ENCODE peak calls at places on chromosomes 7 and 10, in four cellular contexts. One of them, this sample, is unnamed.

GRCh38 chr10:13351340-13351915 is 3.3 kb upstream of the SEPHS1 start:
- DNase-seq in effector memory CD8-positive, alpha-beta T cell: peak; percentile 23
- DNase-seq in Right ventricle myocardium inferior: no peak
- DNase-seq in right lobe of liver: no peak
- DNase-seq in this sample: peak; percentile 88

GRCh38 chr7:22387583-22387982 is 30.6 kb upstream of the RAPGEF5 start:
- DNase-seq in right lobe of liver: no peak
- DNase-seq in effector memory CD8-positive, alpha-beta T cell: no peak
- DNase-seq in Right ventricle myocardium inferior: no peak
- DNase-seq in this sample: no peak

GRCh38 chr10:94411304-94411703 is 9.0 kb downstream of the TBC1D12 start:
- DNase-seq in right lobe of liver: no peak
- DNase-seq in effector memory CD8-positive, alpha-beta T cell: no peak
- DNase-seq in Right ventricle myocardium inferior: no peak
- DNase-seq in this sample: no peak

GRCh38 chr7:20441886-20442505 is 111.3 kb downstream of the ITGB8 start:
- DNase-seq in Right ventricle myocardium inferior: no peak
- DNase-seq in right lobe of liver: no peak
- DNase-seq in effector memory CD8-positive, alpha-beta T cell: no peak
- DNase-seq in this sample: no peak

GRCh38 chr7:5426226-5426475 is 2.5 kb upstream of the TNRC18 start:
- DNase-seq in effector memory CD8-positive, alpha-beta T cell: no peak
- DNase-seq in right lobe of liver: no peak
- DNase-seq in Right ventricle myocardium inferior: no peak
- DNase-seq in this sample: no peak

GRCh38 chr7:3198316-3198715 is 102.7 kb upstream of the SDK1 start:
- DNase-seq in effector memory CD8-positive, alpha-beta T cell: no peak
- DNase-seq in Right ventricle myocardium inferior: no peak
- DNase-seq in right lobe of liver: no peak
- DNase-seq in this sample: no peak

GRCh38 chr10:58517071-58517470 is 4.4 kb downstream of the BICC1 start:
- DNase-seq in Right ventricle myocardium inferior: no peak
- DNase-seq in right lobe of liver: no peak
- DNase-seq in effector memory CD8-positive, alpha-beta T cell: no peak
- DNase-seq in this sample: no peak

GRCh38 chr10:100286051-100287033 is at the start of gene BLOC1S2:
- DNase-seq in right lobe of liver: peak; percentile 92
- DNase-seq in effector memory CD8-positive, alpha-beta T cell: peak; percentile 83
- DNase-seq in Right ventricle myocardium inferior: peak; percentile 91
- DNase-seq in this sample: peak; percentile 91

GRCh38 chr10:69616358-69616757 is 13.7 kb upstream of the FAM241B start:
- DNase-seq in effector memory CD8-positive, alpha-beta T cell: no peak
- DNase-seq in Right ventricle myocardium inferior: no peak
- DNase-seq in right lobe of liver: no peak
- DNase-seq in this sample: no peak

GRCh38 chr10:33612116-33612515 is 277.6 kb upstream of the NRP1 start:
- DNase-seq in right lobe of liver: no peak
- DNase-seq in effector memory CD8-positive, alpha-beta T cell: no peak
- DNase-seq in Right ventricle myocardium inferior: no peak
- DNase-seq in this sample: no peak